ENCODE peak calls at places on chromosomes 7 and 10, in seven cellular contexts. V is prostate gland, G is GM12878, Y is spleen, J is HepG2, H is stomach, L is sigmoid colon. P is an unnamed sample.

GRCh38 chr10:66822801-66823200 is 103.0 kb upstream of the LRRTM3 start:
- DNase-seq in V (no peak), G (no peak), Y (no peak), J (no peak), H (no peak), L (no peak), P (peak; percentile 15)

GRCh38 chr7:137956183-137956582 is 45.7 kb downstream of the CREB3L2 start:
- DNase-seq in V (no peak), G (no peak), Y (no peak), J (no peak), H (no peak), L (no peak), P (no peak)

GRCh38 chr10:4770766-4771553 is 55.0 kb upstream of the AKR1E2 start:
- DNase-seq in V (no peak), G (no peak), Y (no peak), J (peak; percentile 47), H (no peak), L (no peak), P (no peak)

GRCh38 chr10:17961551-17962422 is 10.1 kb downstream of the SLC39A12 start:
- DNase-seq in V (no peak), G (no peak), Y (no peak), J (no peak), H (no peak), L (no peak), P (no peak)

GRCh38 chr7:27774717-27775328 is 34.9 kb downstream of the TAX1BP1 start:
- DNase-seq in V (no peak), G (no peak), Y (no peak), J (peak; percentile 39), H (no peak), L (no peak), P (no peak)

GRCh38 chr10:6878067-6878412 is 298.0 kb upstream of the PRKCQ start:
- DNase-seq in V (peak; percentile 10), G (no peak), Y (no peak), J (no peak), H (no peak), L (no peak), P (no peak)

GRCh38 chr10:132554991-132555647 is 17.5 kb downstream of the INPP5A start:
- DNase-seq in V (no peak), G (no peak), Y (peak; percentile 96), J (no peak), H (peak; percentile 52), L (peak; percentile 64), P (peak; percentile 52)

GRCh38 chr7:122738937-122739336 is 36.2 kb upstream of the RNF148 start:
- DNase-seq in V (no peak), G (no peak), Y (no peak), J (no peak), H (no peak), L (no peak), P (no peak)

GRCh38 chr10:97224483-97225435 is 39.0 kb upstream of the SLIT1 start:
- DNase-seq in V (no peak), G (no peak), Y (no peak), J (no peak), H (no peak), L (no peak), P (no peak)

GRCh38 chr7:133863362-133864061 is 263.6 kb upstream of the LRGUK start:
- DNase-seq in V (no peak), G (no peak), Y (no peak), J (peak; percentile 75), H (no peak), L (no peak), P (no peak)

GRCh38 chr7:129256221-129256620 is 31.4 kb downstream of the AHCYL2 start:
- DNase-seq in V (no peak), G (no peak), Y (no peak), J (no peak), H (no peak), L (no peak), P (no peak)

GRCh38 chr7:129255800-129256199 is 31.0 kb downstream of the AHCYL2 start:
- DNase-seq in V (no peak), G (no peak), Y (no peak), J (no peak), H (no peak), L (no peak), P (no peak)

GRCh38 chr7:129257168-129257567 is 32.3 kb downstream of the AHCYL2 start:
- DNase-seq in V (no peak), G (no peak), Y (no peak), J (no peak), H (no peak), L (no peak), P (no peak)

GRCh38 chr7:129262333-129262732 is 37.5 kb downstream of the AHCYL2 start:
- DNase-seq in V (no peak), G (no peak), Y (no peak), J (no peak), H (no peak), L (no peak), P (no peak)

GRCh38 chr7:129258649-129259389 is 34.0 kb downstream of the AHCYL2 start:
- DNase-seq in V (no peak), G (no peak), Y (no peak), J (no peak), H (no peak), L (no peak), P (no peak)
- TF ChIP-seq POLR2AphosphoS5 in V (no peak), G (no peak), Y (no peak), J (no peak), H (no peak), L (no peak), P (no peak)

GRCh38 chr7:99551329-99551728 is 585 bp downstream of the FAM200A start:
- DNase-seq in V (no peak), G (no peak), Y (no peak), J (no peak), H (no peak), L (no peak), P (no peak)

GRCh38 chr7:99553039-99553438 is 1.1 kb upstream of the FAM200A start:
- DNase-seq in V (no peak), G (no peak), Y (no peak), J (no peak), H (no peak), L (no peak), P (no peak)

GRCh38 chr7:99554929-99555328 is 3.0 kb upstream of the FAM200A start:
- DNase-seq in V (no peak), G (no peak), Y (no peak), J (no peak), H (no peak), L (no peak), P (no peak)

GRCh38 chr7:99557196-99557607 is 1.2 kb upstream of the ZNF655 start:
- DNase-seq in V (no peak), G (no peak), Y (no peak), J (no peak), H (no peak), L (no peak), P (no peak)

GRCh38 chr7:99551767-99552463 is at the start of gene FAM200A:
- DNase-seq in V (peak; percentile 83), G (peak; percentile 49), Y (peak; percentile 98), J (peak; percentile 81), H (peak; percentile 87), L (peak; percentile 93), P (peak; percentile 90)
- TF ChIP-seq POLR2A in V (peak; percentile 47), G (peak; percentile 94), Y (peak; percentile 23), J (peak; percentile 85), H (peak; percentile 63), L (peak; percentile 94), P (peak; percentile 81)

GRCh38 chr7:50824882-50825281 is 42.2 kb upstream of the GRB10 start:
- DNase-seq in V (no peak), G (no peak), Y (no peak), J (peak; percentile 20), H (no peak), L (no peak), P (no peak)

GRCh38 chr7:50822716-50823115 is 40.0 kb upstream of the GRB10 start:
- DNase-seq in V (no peak), G (no peak), Y (no peak), J (no peak), H (no peak), L (no peak), P (no peak)

GRCh38 chr7:50828801-50829200 is 46.1 kb upstream of the GRB10 start:
- DNase-seq in V (no peak), G (no peak), Y (no peak), J (no peak), H (no peak), L (no peak), P (no peak)

GRCh38 chr7:50827281-50827680 is 44.6 kb upstream of the GRB10 start:
- DNase-seq in V (no peak), G (no peak), Y (no peak), J (no peak), H (no peak), L (no peak), P (no peak)

GRCh38 chr7:50826371-50827172 is 43.9 kb upstream of the GRB10 start:
- DNase-seq in V (no peak), G (no peak), Y (no peak), J (peak; percentile 78), H (no peak), L (no peak), P (no peak)
- TF ChIP-seq CTCF in V (no peak), G (no peak), Y (no peak), J (no peak), H (no peak), L (no peak), P (no peak)

GRCh38 chr10:101783736-101784118 is 481 bp upstream of the NPM3 start:
- DNase-seq in V (no peak), G (no peak), Y (no peak), J (no peak), H (no peak), L (no peak), P (no peak)

GRCh38 chr10:101780818-101781654 is 2.2 kb downstream of the NPM3 start:
- DNase-seq in V (no peak), G (peak; percentile 25), Y (peak; percentile 90), J (peak; percentile 35), H (peak; percentile 70), L (peak; percentile 73), P (peak; percentile 66)

GRCh38 chr10:101782811-101783735 is at the start of gene NPM3:
- DNase-seq in V (peak; percentile 83), G (no peak), Y (peak; percentile 94), J (peak; percentile 76), H (peak; percentile 81), L (peak; percentile 91), P (peak; percentile 86)

GRCh38 chr10:101781655-101781983 is 1.6 kb downstream of the NPM3 start:
- DNase-seq in V (no peak), G (no peak), Y (peak; percentile 53), J (no peak), H (peak; percentile 3), L (peak; percentile 43), P (no peak)

DNA sequence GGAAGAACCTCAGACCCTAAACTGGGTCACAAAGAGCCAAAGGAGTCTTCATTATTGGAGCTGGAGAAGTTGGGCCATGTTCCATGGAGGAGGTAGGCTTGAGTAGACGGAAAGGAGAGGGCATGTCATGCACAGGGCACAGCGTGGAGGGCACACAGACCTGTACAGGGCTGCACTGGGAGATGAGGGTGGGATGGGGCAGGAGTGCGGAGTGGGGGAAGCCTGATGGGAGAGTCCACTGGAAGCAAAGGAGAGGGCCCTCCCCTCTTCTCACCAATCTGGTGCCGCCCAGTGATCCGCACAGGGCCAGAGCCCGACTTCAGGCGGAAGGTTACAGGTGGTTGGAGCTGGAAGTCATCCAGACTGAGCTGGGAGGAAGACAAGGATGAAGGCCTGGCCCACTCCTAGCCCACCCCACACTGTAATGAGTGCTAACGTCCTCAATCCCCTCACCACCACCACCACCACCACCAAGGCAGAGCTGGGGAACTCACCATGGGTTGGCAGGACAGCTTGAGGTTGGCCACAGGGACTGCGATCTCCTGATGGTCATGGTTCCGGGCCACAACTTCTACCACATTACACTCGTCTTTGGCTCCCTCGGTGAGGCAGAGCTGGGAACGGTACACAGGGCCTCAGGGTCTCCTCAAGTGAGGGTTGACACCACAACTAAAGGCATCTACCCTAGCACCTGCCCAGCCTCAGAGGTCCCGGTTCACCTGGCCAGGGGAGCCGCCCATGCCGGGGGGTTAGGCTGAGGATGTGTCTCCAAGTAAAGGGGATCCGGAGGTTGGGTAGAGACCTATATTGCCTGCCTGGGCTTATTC is 1.0 kb downstream of the NPM3 start:
- DNase-seq in V (no peak), G (no peak), Y (peak; percentile 62), J (no peak), H (peak; percentile 21), L (peak; percentile 61), P (no peak)
- TF ChIP-seq POLR2AphosphoS5 in V (no peak), G (no peak), Y (no peak), J (no peak), H (no peak), L (no peak), P (no peak)

P was measured in transverse colon.